ENCODE peak calls at places on chromosomes 1 and 21, in six cellular contexts. One of them, this sample, is unnamed.

GRCh38 chr1:117612517-117613248 is 6.8 kb downstream of the TENT5C start:
- DNase-seq in tibial nerve: no peak
- DNase-seq in left lung: no peak
- DNase-seq in coronary artery: peak; percentile 43
- DNase-seq in HCT116: peak; percentile 36
- DNase-seq in naive thymus-derived CD4-positive, alpha-beta T cell: no peak
- DNase-seq in this sample: no peak

GRCh38 chr21:45540601-45540970 is 1.7 kb downstream of the SLC19A1 start:
- DNase-seq in naive thymus-derived CD4-positive, alpha-beta T cell: no peak
- DNase-seq in HCT116: no peak
- DNase-seq in tibial nerve: no peak
- DNase-seq in left lung: peak; percentile 25
- DNase-seq in coronary artery: peak; percentile 64
- DNase-seq in this sample: no peak

GRCh38 chr1:43366601-43367025 is 1.2 kb downstream of the ELOVL1 start:
- DNase-seq in naive thymus-derived CD4-positive, alpha-beta T cell: no peak
- DNase-seq in left lung: no peak
- DNase-seq in HCT116: no peak
- DNase-seq in coronary artery: no peak
- DNase-seq in tibial nerve: no peak
- DNase-seq in this sample: no peak

GRCh38 chr1:205313681-205314308 is 7.8 kb downstream of the NUAK2 start:
- DNase-seq in left lung: peak; percentile 90
- DNase-seq in HCT116: no peak
- DNase-seq in naive thymus-derived CD4-positive, alpha-beta T cell: peak; percentile 65
- DNase-seq in tibial nerve: peak; percentile 36
- DNase-seq in coronary artery: no peak
- DNase-seq in this sample: peak; percentile 92

GRCh38 chr1:61498342-61498741 is 226.6 kb downstream of the TM2D1 start:
- DNase-seq in tibial nerve: no peak
- DNase-seq in left lung: no peak
- DNase-seq in coronary artery: no peak
- DNase-seq in HCT116: no peak
- DNase-seq in naive thymus-derived CD4-positive, alpha-beta T cell: no peak
- DNase-seq in this sample: no peak

GRCh38 chr1:18701183-18701582 is 70.5 kb downstream of the PAX7 start:
- DNase-seq in HCT116: no peak
- DNase-seq in coronary artery: no peak
- DNase-seq in tibial nerve: no peak
- DNase-seq in naive thymus-derived CD4-positive, alpha-beta T cell: no peak
- DNase-seq in left lung: no peak
- DNase-seq in this sample: no peak

GRCh38 chr1:11215018-11216005 is 26.2 kb downstream of the ANGPTL7 start:
- DNase-seq in tibial nerve: no peak
- DNase-seq in coronary artery: no peak
- DNase-seq in naive thymus-derived CD4-positive, alpha-beta T cell: no peak
- DNase-seq in HCT116: no peak
- DNase-seq in left lung: no peak
- DNase-seq in this sample: no peak

GRCh38 chr1:183080406-183080805 is 57.2 kb downstream of the LAMC1 start:
- DNase-seq in tibial nerve: no peak
- DNase-seq in HCT116: no peak
- DNase-seq in naive thymus-derived CD4-positive, alpha-beta T cell: no peak
- DNase-seq in left lung: no peak
- DNase-seq in coronary artery: no peak
- DNase-seq in this sample: no peak

GRCh38 chr1:178341218-178341956 is 155.4 kb downstream of the CLEC20A start:
- DNase-seq in HCT116: peak; percentile 68
- DNase-seq in left lung: no peak
- DNase-seq in naive thymus-derived CD4-positive, alpha-beta T cell: no peak
- DNase-seq in coronary artery: peak; percentile 72
- DNase-seq in tibial nerve: peak; percentile 13
- DNase-seq in this sample: peak; percentile 77

GRCh38 chr1:106536741-106537140 is 519.7 kb upstream of the PRMT6 start:
- DNase-seq in naive thymus-derived CD4-positive, alpha-beta T cell: no peak
- DNase-seq in tibial nerve: no peak
- DNase-seq in coronary artery: no peak
- DNase-seq in left lung: no peak
- DNase-seq in HCT116: no peak
- DNase-seq in this sample: no peak

GRCh38 chr1:162943627-162944026 is 82.7 kb upstream of the CCDC190 start:
- DNase-seq in left lung: no peak
- DNase-seq in naive thymus-derived CD4-positive, alpha-beta T cell: no peak
- DNase-seq in tibial nerve: no peak
- DNase-seq in HCT116: no peak
- DNase-seq in coronary artery: no peak
- DNase-seq in this sample: no peak

GRCh38 chr21:32538147-32538792 is 47.1 kb downstream of the TCP10L start:
- DNase-seq in coronary artery: no peak
- DNase-seq in left lung: no peak
- DNase-seq in naive thymus-derived CD4-positive, alpha-beta T cell: peak; percentile 24
- DNase-seq in HCT116: no peak
- DNase-seq in tibial nerve: no peak
- DNase-seq in this sample: no peak

GRCh38 chr21:15289896-15290841 is 225.4 kb upstream of the NRIP1 start:
- DNase-seq in tibial nerve: no peak
- DNase-seq in left lung: peak; percentile 77
- DNase-seq in coronary artery: no peak
- DNase-seq in naive thymus-derived CD4-positive, alpha-beta T cell: no peak
- DNase-seq in HCT116: no peak
- DNase-seq in this sample: no peak

GRCh38 chr1:18583326-18583941 is 47.2 kb upstream of the PAX7 start:
- DNase-seq in HCT116: no peak
- DNase-seq in left lung: no peak
- DNase-seq in naive thymus-derived CD4-positive, alpha-beta T cell: no peak
- DNase-seq in coronary artery: no peak
- DNase-seq in tibial nerve: peak; percentile 28
- DNase-seq in this sample: no peak

GRCh38 chr1:106995970-106996369 is 60.5 kb upstream of the PRMT6 start:
- DNase-seq in HCT116: no peak
- DNase-seq in naive thymus-derived CD4-positive, alpha-beta T cell: no peak
- DNase-seq in left lung: no peak
- DNase-seq in tibial nerve: no peak
- DNase-seq in coronary artery: no peak
- DNase-seq in this sample: no peak

GRCh38 chr1:17045623-17046022 is 8.2 kb downstream of the SDHB start:
- DNase-seq in left lung: no peak
- DNase-seq in tibial nerve: no peak
- DNase-seq in HCT116: no peak
- DNase-seq in coronary artery: no peak
- DNase-seq in naive thymus-derived CD4-positive, alpha-beta T cell: no peak
- DNase-seq in this sample: no peak
- H3K4me3 ChIP-seq in left lung: peak overlapping the region; percentile 19
- H3K4me3 ChIP-seq in tibial nerve: peak overlapping the region; percentile 25
- H3K4me3 ChIP-seq in HCT116: no peak overlapping the region
- H3K4me3 ChIP-seq in coronary artery: peak overlapping the region; percentile 23
- H3K4me3 ChIP-seq in naive thymus-derived CD4-positive, alpha-beta T cell: no peak overlapping the region
- H3K4me3 ChIP-seq in this sample: no peak overlapping the region

GRCh38 chr1:3170566-3171453 is 101.8 kb downstream of the PRDM16 start:
- DNase-seq in HCT116: no peak
- DNase-seq in tibial nerve: peak; percentile 31
- DNase-seq in naive thymus-derived CD4-positive, alpha-beta T cell: no peak
- DNase-seq in coronary artery: peak; percentile 93
- DNase-seq in left lung: no peak
- DNase-seq in this sample: no peak
- H3K4me3 ChIP-seq in HCT116: no peak overlapping the region
- H3K4me3 ChIP-seq in tibial nerve: peak overlapping the region; percentile 39
- H3K4me3 ChIP-seq in naive thymus-derived CD4-positive, alpha-beta T cell: no peak overlapping the region
- H3K4me3 ChIP-seq in coronary artery: peak overlapping the region; percentile 69
- H3K4me3 ChIP-seq in left lung: no peak overlapping the region
- H3K4me3 ChIP-seq in this sample: no peak overlapping the region

GRCh38 chr1:112255080-112255479 is 140.9 kb upstream of the CTTNBP2NL start:
- DNase-seq in coronary artery: no peak
- DNase-seq in tibial nerve: no peak
- DNase-seq in HCT116: no peak
- DNase-seq in naive thymus-derived CD4-positive, alpha-beta T cell: no peak
- DNase-seq in left lung: no peak
- DNase-seq in this sample: no peak

GRCh38 chr1:112260699-112261098 is 135.3 kb upstream of the CTTNBP2NL start:
- DNase-seq in naive thymus-derived CD4-positive, alpha-beta T cell: no peak
- DNase-seq in left lung: no peak
- DNase-seq in coronary artery: no peak
- DNase-seq in HCT116: no peak
- DNase-seq in tibial nerve: no peak
- DNase-seq in this sample: no peak

GRCh38 chr1:112253366-112253765 is 142.6 kb upstream of the CTTNBP2NL start:
- DNase-seq in coronary artery: peak; percentile 19
- DNase-seq in tibial nerve: no peak
- DNase-seq in HCT116: no peak
- DNase-seq in naive thymus-derived CD4-positive, alpha-beta T cell: no peak
- DNase-seq in left lung: no peak
- DNase-seq in this sample: no peak

GRCh38 chr1:112256413-112256812 is 139.6 kb upstream of the CTTNBP2NL start:
- DNase-seq in coronary artery: no peak
- DNase-seq in left lung: no peak
- DNase-seq in HCT116: no peak
- DNase-seq in naive thymus-derived CD4-positive, alpha-beta T cell: no peak
- DNase-seq in tibial nerve: no peak
- DNase-seq in this sample: no peak

GRCh38 chr1:112257043-112257835 is 138.8 kb upstream of the CTTNBP2NL start:
- DNase-seq in tibial nerve: no peak
- DNase-seq in naive thymus-derived CD4-positive, alpha-beta T cell: no peak
- DNase-seq in HCT116: no peak
- DNase-seq in coronary artery: no peak
- DNase-seq in left lung: no peak
- DNase-seq in this sample: no peak
- H3K4me3 ChIP-seq in tibial nerve: no peak overlapping the region
- H3K4me3 ChIP-seq in naive thymus-derived CD4-positive, alpha-beta T cell: no peak overlapping the region
- H3K4me3 ChIP-seq in HCT116: no peak overlapping the region
- H3K4me3 ChIP-seq in coronary artery: no peak overlapping the region
- H3K4me3 ChIP-seq in left lung: no peak overlapping the region
- H3K4me3 ChIP-seq in this sample: no peak overlapping the region

GRCh38 chr21:26948194-26948593 is 18.7 kb downstream of the ADAMTS5 start:
- DNase-seq in coronary artery: no peak
- DNase-seq in left lung: no peak
- DNase-seq in naive thymus-derived CD4-positive, alpha-beta T cell: no peak
- DNase-seq in tibial nerve: no peak
- DNase-seq in HCT116: no peak
- DNase-seq in this sample: no peak

GRCh38 chr21:26946744-26947446 is 20.0 kb downstream of the ADAMTS5 start:
- DNase-seq in coronary artery: no peak
- DNase-seq in tibial nerve: no peak
- DNase-seq in naive thymus-derived CD4-positive, alpha-beta T cell: no peak
- DNase-seq in left lung: no peak
- DNase-seq in HCT116: no peak
- DNase-seq in this sample: no peak

GRCh38 chr21:26945916-26946315 is 21.0 kb downstream of the ADAMTS5 start:
- DNase-seq in tibial nerve: no peak
- DNase-seq in naive thymus-derived CD4-positive, alpha-beta T cell: no peak
- DNase-seq in left lung: no peak
- DNase-seq in HCT116: no peak
- DNase-seq in coronary artery: no peak
- DNase-seq in this sample: no peak

GRCh38 chr21:26952274-26953066 is 14.4 kb downstream of the ADAMTS5 start:
- DNase-seq in tibial nerve: no peak
- DNase-seq in naive thymus-derived CD4-positive, alpha-beta T cell: no peak
- DNase-seq in left lung: no peak
- DNase-seq in HCT116: no peak
- DNase-seq in coronary artery: no peak
- DNase-seq in this sample: no peak

DNA sequence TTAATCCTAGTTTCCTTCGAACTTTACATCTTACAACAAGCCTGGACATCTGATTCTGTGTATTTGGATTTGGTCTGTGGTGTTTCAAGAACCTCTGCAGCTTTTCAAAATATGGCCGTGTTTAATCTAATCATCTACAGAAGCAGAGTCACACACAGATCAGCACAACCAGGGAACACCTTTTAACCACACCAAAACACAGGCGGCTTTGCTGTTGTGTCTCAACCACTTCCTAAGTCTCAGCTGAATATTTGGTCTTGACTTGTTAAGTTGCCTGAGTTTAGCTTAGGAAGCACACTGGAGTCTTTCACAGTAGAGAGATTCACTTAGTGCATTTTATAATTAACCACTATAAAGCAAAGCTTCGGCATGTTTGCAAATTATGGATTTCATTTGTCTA is 17.1 kb downstream of the ADAMTS5 start:
- DNase-seq in coronary artery: no peak
- DNase-seq in left lung: no peak
- DNase-seq in HCT116: no peak
- DNase-seq in naive thymus-derived CD4-positive, alpha-beta T cell: no peak
- DNase-seq in tibial nerve: no peak
- DNase-seq in this sample: no peak
- H3K4me3 ChIP-seq in coronary artery: no peak overlapping the region
- H3K4me3 ChIP-seq in left lung: no peak overlapping the region
- H3K4me3 ChIP-seq in HCT116: no peak overlapping the region
- H3K4me3 ChIP-seq in naive thymus-derived CD4-positive, alpha-beta T cell: no peak overlapping the region
- H3K4me3 ChIP-seq in tibial nerve: no peak overlapping the region
- H3K4me3 ChIP-seq in this sample: no peak overlapping the region

DNA sequence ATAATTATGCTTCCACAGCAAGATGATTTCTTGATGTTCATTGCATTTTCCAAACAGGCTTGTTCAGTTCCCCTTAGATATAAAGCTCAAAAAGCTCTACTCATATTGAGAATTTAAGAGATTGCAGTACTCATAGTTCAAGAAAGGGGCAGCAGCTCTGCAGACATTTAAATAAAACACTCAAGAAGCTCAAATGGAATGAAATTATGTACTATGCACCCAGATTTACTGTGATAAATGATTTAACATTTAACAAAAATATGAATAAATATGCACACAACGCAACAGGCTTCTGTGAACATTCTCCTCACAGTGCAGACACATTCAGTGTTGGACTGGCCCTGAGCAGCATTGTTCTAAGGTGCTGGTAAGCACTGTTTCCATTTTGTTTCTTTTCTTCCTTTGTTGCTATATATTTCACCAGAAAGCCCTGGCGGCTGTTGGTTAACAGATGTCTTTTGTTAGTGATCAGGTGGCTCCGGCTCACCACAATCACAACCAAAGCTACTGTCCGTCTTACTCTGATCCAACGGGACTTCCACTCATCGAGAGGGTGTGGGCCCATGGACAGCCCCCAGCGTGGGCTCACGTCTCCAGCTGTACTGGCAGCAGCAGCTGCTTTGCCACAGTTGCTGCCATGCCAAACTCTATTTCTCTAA is 1440.3 kb downstream of the NCAM2 start:
- DNase-seq in coronary artery: no peak
- DNase-seq in tibial nerve: no peak
- DNase-seq in left lung: peak; percentile 44
- DNase-seq in HCT116: no peak
- DNase-seq in naive thymus-derived CD4-positive, alpha-beta T cell: no peak
- DNase-seq in this sample: no peak
- H3K4me3 ChIP-seq in coronary artery: no peak overlapping the region
- H3K4me3 ChIP-seq in tibial nerve: no peak overlapping the region
- H3K4me3 ChIP-seq in left lung: no peak overlapping the region
- H3K4me3 ChIP-seq in HCT116: no peak overlapping the region
- H3K4me3 ChIP-seq in naive thymus-derived CD4-positive, alpha-beta T cell: no peak overlapping the region
- H3K4me3 ChIP-seq in this sample: no peak overlapping the region

GRCh38 chr1:1068374-1069060 is 5.6 kb downstream of the RNF223 start:
- DNase-seq in left lung: peak; percentile 88
- DNase-seq in HCT116: no peak
- DNase-seq in tibial nerve: no peak
- DNase-seq in naive thymus-derived CD4-positive, alpha-beta T cell: peak; percentile 73
- DNase-seq in coronary artery: no peak
- DNase-seq in this sample: no peak
- H3K4me3 ChIP-seq in left lung: peak overlapping the region; percentile 31
- H3K4me3 ChIP-seq in HCT116: peak overlapping the region; percentile 64
- H3K4me3 ChIP-seq in tibial nerve: peak overlapping the region; percentile 51
- H3K4me3 ChIP-seq in naive thymus-derived CD4-positive, alpha-beta T cell: peak overlapping the region; percentile 26
- H3K4me3 ChIP-seq in coronary artery: peak overlapping the region; percentile 73
- H3K4me3 ChIP-seq in this sample: no peak overlapping the region

This sample was measured in SJSA1.